ENCODE peak calls at places on chromosome 12, in six cellular contexts. J is HCT116, F is thyroid gland, B is body of pancreas, V is A549, S is ovary. P is an unnamed sample. For H3K4me1, the result is how much of the 10 kb centered on the place peaks cover.

GRCh38 chr12:54376596-54377468 is 7.7 kb downstream of the ZNF385A start:
- DNase-seq in J (no peak), F (no peak), B (no peak), V (no peak), S (no peak), P (peak)

GRCh38 chr12:6960291-6961277 is 9.4 kb downstream of the PTPN6 start:
- DNase-seq in J (no peak), F (no peak), B (no peak), V (no peak), S (no peak), P (no peak)

GRCh38 chr12:132125736-132126135 is 18.4 kb downstream of the DDX51 start:
- DNase-seq in J (no peak), F (no peak), B (no peak), V (no peak), S (no peak), P (no peak)

GRCh38 chr12:19992311-19992710 is 376.0 kb upstream of the PDE3A start:
- DNase-seq in J (no peak), F (no peak), B (no peak), V (no peak), S (no peak), P (no peak)

GRCh38 chr12:9364224-9365176 is 156.3 kb upstream of the PZP start:
- DNase-seq in J (no peak), F (no peak), B (no peak), V (no peak), S (no peak), P (no peak)

GRCh38 chr12:118307069-118307954 is 65.4 kb downstream of the TAOK3 start:
- DNase-seq in J (no peak), F (no peak), B (no peak), V (no peak), S (no peak), P (no peak)

GRCh38 chr12:81949721-81950120 is 190.6 kb upstream of the PPFIA2 start:
- DNase-seq in J (no peak), F (no peak), B (no peak), V (no peak), S (no peak), P (no peak)

GRCh38 chr12:30816742-30817465 is 62.2 kb upstream of the CAPRIN2 start:
- DNase-seq in J (no peak), F (peak), B (no peak), V (no peak), S (no peak), P (no peak)

GRCh38 chr12:120369476-120370342 is 745 bp upstream of the MSI1 start:
- DNase-seq in J (no peak), F (no peak), B (no peak), V (no peak), S (no peak), P (no peak)

GRCh38 chr12:31007153-31007495 is 66.5 kb upstream of the DDX11 start:
- DNase-seq in J (no peak), F (no peak), B (no peak), V (no peak), S (no peak), P (no peak)

GRCh38 chr12:70849265-70849960 is 71.1 kb downstream of the PTPRR start:
- DNase-seq in J (peak), F (no peak), B (no peak), V (peak), S (no peak), P (no peak)

GRCh38 chr12:78403681-78404080 is 460.9 kb upstream of the SYT1 start:
- DNase-seq in J (no peak), F (no peak), B (no peak), V (no peak), S (no peak), P (no peak)

GRCh38 chr12:9935026-9935425 is 2.9 kb upstream of the CLEC2A start:
- DNase-seq in J (no peak), F (no peak), B (no peak), V (no peak), S (no peak), P (no peak)

GRCh38 chr12:131112016-131112415 is 158.3 kb downstream of the ADGRD1 start:
- DNase-seq in J (no peak), F (no peak), B (no peak), V (no peak), S (no peak), P (peak)

GRCh38 chr12:90229771-90230170 is 521.1 kb upstream of the ATP2B1 start:
- DNase-seq in J (no peak), F (no peak), B (no peak), V (no peak), S (no peak), P (no peak)

GRCh38 chr12:95547522-95548055 is 3.7 kb downstream of the USP44 start:
- DNase-seq in J (no peak), F (no peak), B (no peak), V (no peak), S (no peak), P (no peak)

GRCh38 chr12:122834921-122835692 is at the start of gene HIP1R:
- DNase-seq in J (peak), F (peak), B (peak), V (peak), S (peak), P (no peak)

GRCh38 chr12:47725893-47726292 is 603 bp upstream of the ENDOU start:
- DNase-seq in J (no peak), F (no peak), B (no peak), V (no peak), S (no peak), P (no peak)

GRCh38 chr12:8658361-8658760 is 4.3 kb downstream of the MFAP5 start:
- DNase-seq in J (no peak), F (peak), B (no peak), V (no peak), S (no peak), P (no peak)

GRCh38 chr12:109277899-109278762 is 31.0 kb downstream of the FOXN4 start:
- DNase-seq in J (no peak), F (no peak), B (no peak), V (peak), S (peak), P (peak)

GRCh38 chr12:116263431-116263830 is 14.1 kb downstream of the MED13L start:
- DNase-seq in J (no peak), F (no peak), B (no peak), V (no peak), S (no peak), P (no peak)

GRCh38 chr12:25988505-25988904 is 30.0 kb downstream of the RASSF8 start:
- DNase-seq in J (no peak), F (no peak), B (no peak), V (no peak), S (no peak), P (no peak)

GRCh38 chr12:27966870-27967269 is 5.7 kb downstream of the PTHLH start:
- DNase-seq in J (peak), F (no peak), B (no peak), V (peak), S (no peak), P (no peak)

GRCh38 chr12:41013921-41014642 is 174.0 kb upstream of the PDZRN4 start:
- DNase-seq in J (no peak), F (no peak), B (no peak), V (no peak), S (no peak), P (no peak)

GRCh38 chr12:12229556-12230092 is 37.2 kb downstream of the LRP6 start:
- DNase-seq in J (no peak), F (no peak), B (no peak), V (no peak), S (no peak), P (no peak)

GRCh38 chr12:56362130-56363059 is at the start of gene APOF:
- DNase-seq in J (no peak), F (no peak), B (no peak), V (no peak), S (no peak), P (no peak)

GRCh38 chr12:9114946-9115345 is 773 bp downstream of the A2M start:
- DNase-seq in J (no peak), F (no peak), B (no peak), V (no peak), S (no peak), P (no peak)

GRCh38 chr12:52862023-52862422 is 13.2 kb upstream of the KRT78 start:
- DNase-seq in J (no peak), F (no peak), B (no peak), V (no peak), S (no peak), P (no peak)
- H3K4me1 ChIP-seq in J (under half), F (under half), B (under half), V (under half), S (under half), P (under half)

GRCh38 chr12:76026643-76027063 is 4.9 kb downstream of the PHLDA1 start:
- DNase-seq in J (no peak), F (no peak), B (no peak), V (no peak), S (no peak), P (no peak)
- TF ChIP-seq POLR2A in J (peak), F (no peak), B (no peak), V (no peak), S (no peak), P (no peak)

GRCh38 chr12:121715862-121716435 is 3.4 kb downstream of the TMEM120B start:
- DNase-seq in J (no peak), F (no peak), B (no peak), V (no peak), S (no peak), P (no peak)
- H3K27ac ChIP-seq in J (no peak), F (no peak), B (no peak), V (no peak), S (no peak), P (peak)

GRCh38 chr12:80838024-80838658 is 99.6 kb downstream of the LIN7A start:
- DNase-seq in J (no peak), F (peak), B (peak), V (no peak), S (no peak), P (no peak)

GRCh38 chr12:80838708-80839107 is 99.0 kb downstream of the LIN7A start:
- DNase-seq in J (no peak), F (peak), B (no peak), V (no peak), S (no peak), P (no peak)

GRCh38 chr12:80834724-80835123 is 103.0 kb downstream of the LIN7A start:
- DNase-seq in J (no peak), F (no peak), B (no peak), V (no peak), S (no peak), P (no peak)

GRCh38 chr12:80837342-80837978 is 100.3 kb downstream of the LIN7A start:
- DNase-seq in J (peak), F (peak), B (peak), V (peak), S (peak), P (no peak)
- H3K4me1 ChIP-seq in J (under half), F (under half), B (under half), V (under half), S (under half), P (under half)

DNA sequence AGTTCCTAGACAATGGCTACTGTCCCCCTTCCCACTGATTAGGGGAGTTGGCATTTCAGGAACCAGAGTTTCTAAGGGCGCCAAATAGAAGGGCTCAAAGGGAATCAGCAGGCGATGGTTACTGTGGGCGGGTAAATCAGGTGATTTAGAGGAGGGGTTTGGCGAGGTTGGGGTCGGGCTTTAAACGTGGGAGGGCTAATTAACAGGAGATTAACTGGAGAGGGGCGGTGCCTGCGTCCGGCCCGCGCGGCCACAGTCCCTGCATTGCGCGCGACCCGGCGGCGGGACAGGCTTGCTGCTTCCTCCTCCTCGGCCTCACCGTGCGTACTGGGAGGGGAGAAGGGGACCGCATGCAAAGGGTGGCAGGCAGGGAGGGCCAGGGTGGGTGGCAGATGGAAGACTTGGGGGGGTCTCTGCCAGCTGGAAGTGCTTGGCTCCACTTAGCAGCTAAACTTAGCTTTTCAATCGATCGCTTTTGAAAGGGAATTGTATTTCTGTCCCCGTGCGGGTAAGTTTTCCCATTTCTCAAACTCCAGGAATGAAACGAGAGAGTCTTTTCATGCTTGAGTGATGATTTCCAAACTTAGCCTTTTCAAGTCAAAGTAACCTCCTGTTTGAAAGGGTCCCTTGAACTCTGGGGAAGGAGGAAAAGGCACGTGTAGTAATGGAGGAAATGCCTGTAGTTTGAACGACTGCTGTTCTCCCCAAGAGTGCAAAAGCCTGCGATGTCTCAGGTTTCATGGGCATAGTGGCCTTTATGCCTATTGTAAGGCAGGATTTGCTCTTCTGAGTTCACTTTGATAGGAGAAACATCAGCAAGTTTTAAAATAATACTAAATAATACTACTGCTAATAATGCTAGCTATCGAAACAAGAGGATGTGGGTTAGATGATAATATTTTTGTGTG is at the start of gene MGST1:
- DNase-seq in J (peak), F (peak), B (peak), V (peak), S (no peak), P (peak)
- TF ChIP-seq POLR2A in J (peak), F (peak), B (peak), V (peak), S (no peak), P (peak)

GRCh38 chr12:107557589-107558100 is 128.0 kb upstream of the PWP1 start:
- DNase-seq in J (no peak), F (no peak), B (no peak), V (no peak), S (no peak), P (no peak)

GRCh38 chr12:107558141-107558815 is 127.3 kb upstream of the PWP1 start:
- DNase-seq in J (no peak), F (peak), B (no peak), V (no peak), S (no peak), P (no peak)

GRCh38 chr12:107557026-107557425 is 128.6 kb upstream of the PWP1 start:
- DNase-seq in J (no peak), F (no peak), B (no peak), V (no peak), S (no peak), P (no peak)

GRCh38 chr12:107560194-107560905 is 125.2 kb upstream of the PWP1 start:
- DNase-seq in J (peak), F (no peak), B (no peak), V (no peak), S (no peak), P (no peak)

GRCh38 chr12:107558816-107559382 is 126.7 kb upstream of the PWP1 start:
- DNase-seq in J (no peak), F (no peak), B (no peak), V (no peak), S (no peak), P (no peak)
- H3K27ac ChIP-seq in J (no peak), F (peak), B (no peak), V (no peak), S (no peak), P (no peak)

GRCh38 chr12:4283512-4284255 is 10.1 kb downstream of the CCND2 start:
- DNase-seq in J (no peak), F (no peak), B (no peak), V (no peak), S (no peak), P (no peak)
- H3K4me1 ChIP-seq in J (under half), F (under half), B (under half), V (under half), S (under half), P (under half)

GRCh38 chr12:51897181-51897580 is 9.3 kb downstream of the ANKRD33 start:
- DNase-seq in J (no peak), F (no peak), B (no peak), V (no peak), S (no peak), P (no peak)

GRCh38 chr12:51901121-51901812 is 6.0 kb upstream of the ACVRL1 start:
- DNase-seq in J (no peak), F (no peak), B (no peak), V (no peak), S (no peak), P (no peak)

GRCh38 chr12:51900323-51900889 is 6.9 kb upstream of the ACVRL1 start:
- DNase-seq in J (no peak), F (no peak), B (no peak), V (no peak), S (peak), P (no peak)

GRCh38 chr12:51898506-51898905 is 8.8 kb upstream of the ACVRL1 start:
- DNase-seq in J (no peak), F (no peak), B (no peak), V (no peak), S (no peak), P (no peak)

GRCh38 chr12:51898937-51899336 is 8.4 kb upstream of the ACVRL1 start:
- DNase-seq in J (no peak), F (no peak), B (no peak), V (no peak), S (no peak), P (no peak)
- TF ChIP-seq POLR2A in J (no peak), F (no peak), B (no peak), V (no peak), S (no peak), P (no peak)